ENCODE peak calls at places on chromosome 16, in five cellular contexts. E is heart right ventricle, I is fibroblast of lung, Q is T-helper 17 cell, X is HFFc6. R is an unnamed sample.

GRCh38 chr16:85431431-85432124 is 181.5 kb upstream of the GSE1 start:
- DNase-seq in I (peak), Q (no peak), E (no peak), X (no peak), R (no peak)

GRCh38 chr16:20976568-20976967 is 76.0 kb downstream of the LYRM1 start:
- DNase-seq in E (no peak), I (no peak), Q (no peak), X (no peak), R (no peak)

GRCh38 chr16:81513204-81514040 is 68.8 kb downstream of the CMIP start:
- DNase-seq in E (peak), Q (no peak), X (no peak), I (peak), R (no peak)

GRCh38 chr16:51392651-51393187 is 241.6 kb upstream of the SALL1 start:
- DNase-seq in E (peak), I (peak), X (peak), Q (no peak), R (peak)

GRCh38 chr16:89547291-89547690 is 13.2 kb upstream of the RPL13 start:
- DNase-seq in E (no peak), I (no peak), Q (no peak), X (no peak), R (no peak)

GRCh38 chr16:27950488-27950887 is 113.0 kb downstream of the GSG1L start:
- DNase-seq in X (no peak), E (no peak), Q (no peak), I (no peak), R (no peak)

GRCh38 chr16:74734361-74735161 is 33.9 kb upstream of the MLKL start:
- DNase-seq in I (no peak), X (no peak), E (no peak), Q (no peak), R (no peak)

GRCh38 chr16:17072104-17072503 is 398.7 kb downstream of the XYLT1 start:
- DNase-seq in E (no peak), X (no peak), I (peak), Q (no peak), R (no peak)

GRCh38 chr16:81410643-81411235 is 33.9 kb upstream of the CMIP start:
- DNase-seq in E (no peak), I (no peak), Q (no peak), X (no peak), R (no peak)

GRCh38 chr16:88454315-88455057 is 1.4 kb downstream of the ZFPM1 start:
- DNase-seq in X (no peak), I (no peak), Q (no peak), E (no peak), R (no peak)

GRCh38 chr16:84319146-84319760 is 24.6 kb downstream of the WFDC1 start:
- DNase-seq in X (no peak), I (no peak), Q (no peak), E (no peak), R (no peak)

GRCh38 chr16:88983157-88983556 is 6.2 kb upstream of the CBFA2T3 start:
- DNase-seq in X (no peak), I (no peak), E (no peak), Q (no peak), R (no peak)

GRCh38 chr16:80323808-80324195 is 217.0 kb upstream of the DYNLRB2 start:
- DNase-seq in I (no peak), X (no peak), Q (no peak), E (no peak), R (no peak)

GRCh38 chr16:19698480-19699465 is 19.3 kb downstream of the KNOP1 start:
- DNase-seq in E (no peak), X (no peak), I (peak), Q (no peak), R (no peak)

GRCh38 chr16:74726736-74727135 is 26.1 kb upstream of the MLKL start:
- DNase-seq in I (no peak), E (no peak), Q (no peak), X (no peak), R (no peak)